ENCODE peak calls at places on chromosomes 7 and 10, in ten cellular contexts. U, R, D, I, B, K, L, X, E and W are unnamed samples.

GRCh38 chr7:15916666-15917388 is 230.3 kb upstream of the MEOX2 start:
- DNase-seq in U (no peak), R (peak), D (peak), I (no peak), B (no peak), K (no peak), L (no peak), X (no peak), E (peak), W (no peak)

GRCh38 chr10:78925800-78926319 is 142.9 kb upstream of the ZMIZ1 start:
- DNase-seq in U (no peak), R (peak), D (peak), I (no peak), B (no peak), K (no peak), L (peak), X (peak), E (peak), W (no peak)

GRCh38 chr7:95781967-95782586 is 9.7 kb downstream of the DYNC1I1 start:
- DNase-seq in U (no peak), R (no peak), D (no peak), I (no peak), B (no peak), K (no peak), L (no peak), X (no peak), E (no peak), W (no peak)

GRCh38 chr7:49855281-49855980 is 82.0 kb downstream of the VWC2 start:
- DNase-seq in U (no peak), R (no peak), D (no peak), I (no peak), B (no peak), K (no peak), L (no peak), X (no peak), E (no peak), W (no peak)

GRCh38 chr10:60757422-60757895 is 20.8 kb upstream of the CDK1 start:
- DNase-seq in U (no peak), R (peak), D (no peak), I (no peak), B (no peak), K (no peak), L (no peak), X (no peak), E (peak), W (no peak)

GRCh38 chr10:104259999-104260774 is 5.5 kb downstream of the GSTO1 start:
- DNase-seq in U (no peak), R (peak), D (peak), I (no peak), B (no peak), K (no peak), L (no peak), X (no peak), E (peak), W (no peak)

GRCh38 chr10:123972481-123973401 is 81.1 kb upstream of the CPXM2 start:
- DNase-seq in U (no peak), R (no peak), D (no peak), I (peak), B (no peak), K (no peak), L (no peak), X (no peak), E (no peak), W (no peak)

GRCh38 chr7:74183653-74184450 is 9.7 kb downstream of the EIF4H start:
- DNase-seq in U (no peak), R (no peak), D (no peak), I (peak), B (no peak), K (no peak), L (peak), X (no peak), E (no peak), W (no peak)

GRCh38 chr7:44059219-44060090 is 5.9 kb downstream of the PGAM2 start:
- DNase-seq in U (no peak), R (no peak), D (no peak), I (no peak), B (no peak), K (peak), L (no peak), X (no peak), E (no peak), W (no peak)

GRCh38 chr7:116271161-116271979 is 61.0 kb downstream of the TES start:
- DNase-seq in U (no peak), R (peak), D (peak), I (no peak), B (no peak), K (no peak), L (peak), X (peak), E (peak), W (no peak)

GRCh38 chr7:27424749-27425148 is 182.1 kb downstream of the EVX1 start:
- DNase-seq in U (no peak), R (no peak), D (no peak), I (no peak), B (no peak), K (no peak), L (no peak), X (no peak), E (no peak), W (no peak)

GRCh38 chr10:113891476-113891875 is 37.0 kb downstream of the NHLRC2 start:
- DNase-seq in U (no peak), R (peak), D (no peak), I (no peak), B (no peak), K (no peak), L (no peak), X (no peak), E (no peak), W (no peak)

GRCh38 chr10:129136866-129137415 is 330.1 kb upstream of the MGMT start:
- DNase-seq in U (no peak), R (no peak), D (no peak), I (no peak), B (no peak), K (no peak), L (no peak), X (no peak), E (no peak), W (no peak)

GRCh38 chr7:107694395-107694794 is 33.8 kb downstream of the SLC26A4 start:
- DNase-seq in U (no peak), R (peak), D (no peak), I (peak), B (no peak), K (no peak), L (no peak), X (peak), E (peak), W (no peak)

GRCh38 chr10:30437039-30437781 is 3.2 kb downstream of the MAP3K8 start:
- DNase-seq in U (no peak), R (peak), D (peak), I (peak), B (no peak), K (no peak), L (peak), X (no peak), E (peak), W (no peak)

GRCh38 chr10:15461353-15462108 is 90.4 kb upstream of the FAM171A1 start:
- DNase-seq in U (no peak), R (peak), D (peak), I (no peak), B (no peak), K (no peak), L (no peak), X (peak), E (no peak), W (no peak)

GRCh38 chr10:18551473-18551872 is 99.9 kb downstream of the NSUN6 start:
- DNase-seq in U (no peak), R (no peak), D (no peak), I (no peak), B (no peak), K (no peak), L (no peak), X (no peak), E (no peak), W (no peak)

GRCh38 chr10:110033724-110034235 is 26.0 kb downstream of the ADD3 start:
- DNase-seq in U (no peak), R (peak), D (no peak), I (no peak), B (no peak), K (no peak), L (no peak), X (no peak), E (no peak), W (no peak)

GRCh38 chr7:684416-684815 is 42.1 kb upstream of the DNAAF5 start:
- DNase-seq in U (no peak), R (no peak), D (no peak), I (no peak), B (no peak), K (peak), L (no peak), X (no peak), E (no peak), W (no peak)

GRCh38 chr10:30600005-30600404 is 29.5 kb downstream of the LYZL2 start:
- DNase-seq in U (no peak), R (no peak), D (no peak), I (no peak), B (no peak), K (no peak), L (no peak), X (no peak), E (peak), W (no peak)

GRCh38 chr7:8217200-8218068 is 44.5 kb downstream of the ICA1 start:
- DNase-seq in U (no peak), R (peak), D (peak), I (peak), B (no peak), K (no peak), L (peak), X (peak), E (peak), W (no peak)

GRCh38 chr10:79559726-79560125 is 481 bp downstream of the SFTPA2 start:
- DNase-seq in U (no peak), R (peak), D (peak), I (no peak), B (no peak), K (no peak), L (peak), X (peak), E (peak), W (no peak)

GRCh38 chr10:118459642-118460193 is 117.6 kb upstream of the FAM204A start:
- DNase-seq in U (peak), R (peak), D (peak), I (peak), B (no peak), K (peak), L (peak), X (peak), E (peak), W (peak)

GRCh38 chr10:11403116-11403515 is 208.3 kb downstream of the USP6NL start:
- DNase-seq in U (peak), R (no peak), D (no peak), I (no peak), B (no peak), K (no peak), L (no peak), X (no peak), E (no peak), W (peak)

GRCh38 chr10:13555884-13556529 is 27.2 kb upstream of the BEND7 start:
- DNase-seq in U (no peak), R (no peak), D (no peak), I (peak), B (no peak), K (no peak), L (no peak), X (no peak), E (no peak), W (no peak)

GRCh38 chr7:128453836-128454804 is 1.6 kb upstream of the HILPDA start:
- DNase-seq in U (no peak), R (peak), D (no peak), I (no peak), B (peak), K (peak), L (no peak), X (peak), E (peak), W (no peak)